ENCODE peak calls at places on chromosomes 1 and 21, in ten cellular contexts. U is NB4; V is stimulated activated CD8-positive, alpha-beta memory T cell treated with anti-CD3 and anti-CD28 coated beads, Interleukin-2, amount 100 ng/mL, for 48 hours; E is aorta; L is H4; H is astrocyte of the hippocampus; Y is NAMALWA; R is T-cell; P is amniotic stem cell; C is M059J. I is an unnamed sample.

GRCh38 chr1:206460846-206461426 is 9.3 kb upstream of the IKBKE start:
- DNase-seq in U (peak), C (no peak), Y (no peak), R (no peak), L (no peak), P (no peak), V (no peak), H (no peak), E (no peak), I (no peak)

GRCh38 chr1:159929155-159930051 is 4.1 kb upstream of the TAGLN2 start:
- DNase-seq in Y (no peak), R (no peak), P (no peak), U (no peak), H (no peak), E (no peak), V (no peak), L (no peak), C (no peak), I (no peak)

GRCh38 chr1:229952670-229953520 is 114.1 kb upstream of the GALNT2 start:
- DNase-seq in E (no peak), V (no peak), C (peak), H (peak), R (no peak), P (no peak), L (peak), Y (no peak), U (no peak), I (peak)

GRCh38 chr21:36162631-36163030 is 6.0 kb downstream of the DOP1B start:
- DNase-seq in E (no peak), Y (no peak), R (no peak), U (no peak), H (no peak), P (no peak), V (no peak), L (no peak), C (peak), I (no peak)

GRCh38 chr1:41631971-41632370 is 147.5 kb upstream of the EDN2 start:
- DNase-seq in V (no peak), H (peak), Y (no peak), P (no peak), C (peak), R (no peak), U (no peak), L (no peak), E (no peak), I (peak)

GRCh38 chr1:209652873-209653401 is 712 bp upstream of the LAMB3 start:
- DNase-seq in E (peak), H (peak), C (peak), Y (no peak), U (no peak), L (peak), V (peak), R (no peak), P (no peak), I (peak)

GRCh38 chr1:64920936-64921589 is 45.3 kb downstream of the JAK1 start:
- DNase-seq in U (no peak), R (no peak), C (no peak), V (no peak), Y (no peak), P (peak), E (no peak), H (no peak), L (no peak), I (peak)

GRCh38 chr21:32312321-32312720 is 13.7 kb downstream of the MRAP start:
- DNase-seq in E (no peak), P (no peak), L (no peak), R (no peak), U (no peak), Y (no peak), V (no peak), C (no peak), H (no peak), I (no peak)

GRCh38 chr1:40634901-40635655 is 30.4 kb downstream of the RIMS3 start:
- DNase-seq in Y (no peak), H (no peak), L (no peak), C (peak), U (no peak), E (no peak), R (no peak), P (no peak), V (no peak), I (no peak)

GRCh38 chr21:22711636-22712035 is 1713.4 kb downstream of the NCAM2 start:
- DNase-seq in E (no peak), V (no peak), C (no peak), H (no peak), R (no peak), Y (peak), U (no peak), P (no peak), L (no peak), I (no peak)

GRCh38 chr1:31027693-31028526 is 37.6 kb downstream of the PUM1 start:
- DNase-seq in E (no peak), H (no peak), P (no peak), C (no peak), L (no peak), Y (peak), R (no peak), U (peak), V (no peak), I (no peak)

GRCh38 chr1:57124768-57125446 is 159.1 kb upstream of the C8B start:
- DNase-seq in C (peak), U (no peak), R (no peak), V (no peak), H (peak), Y (no peak), L (no peak), P (no peak), E (no peak), I (peak)

GRCh38 chr1:65339866-65340483 is 30.6 kb downstream of the DNAJC6 start:
- DNase-seq in V (no peak), H (peak), P (peak), C (peak), L (no peak), E (no peak), Y (no peak), U (no peak), R (no peak), I (peak)

GRCh38 chr1:216929870-216930582 is 206.8 kb upstream of the ESRRG start:
- DNase-seq in P (no peak), L (peak), R (no peak), V (no peak), E (no peak), C (peak), U (no peak), H (peak), Y (no peak), I (no peak)

GRCh38 chr1:70210820-70211219 is 5.4 kb upstream of the LRRC40 start:
- DNase-seq in P (no peak), E (no peak), Y (no peak), U (no peak), C (peak), L (no peak), R (no peak), H (no peak), V (no peak), I (no peak)

GRCh38 chr1:21830792-21831453 is 18.9 kb downstream of the LDLRAD2 start:
- DNase-seq in Y (no peak), C (no peak), V (no peak), L (no peak), R (no peak), U (no peak), H (no peak), P (no peak), E (no peak), I (no peak)

GRCh38 chr21:44874497-44875331 is 1.2 kb upstream of the PTTG1IP start:
- DNase-seq in L (no peak), V (no peak), P (no peak), R (no peak), Y (no peak), U (peak), H (peak), C (peak), E (peak), I (no peak)

GRCh38 chr1:58732087-58732486 is 32.2 kb upstream of the MYSM1 start:
- DNase-seq in R (no peak), L (no peak), P (peak), E (no peak), U (no peak), V (no peak), H (peak), C (peak), Y (no peak), I (peak)

GRCh38 chr21:33360281-33360680 is 35.5 kb downstream of the IFNAR1 start:
- DNase-seq in Y (no peak), V (no peak), E (no peak), P (no peak), C (peak), H (no peak), L (no peak), U (no peak), R (no peak), I (peak)

GRCh38 chr1:19311931-19312781 is at the start of the genes AKR7A2 and SLC66A1:
- DNase-seq in L (peak), P (peak), H (peak), U (peak), Y (peak), R (peak), E (peak), C (peak), V (peak), I (peak)

GRCh38 chr1:220151454-220151853 is 57.5 kb downstream of the IARS2 start:
- DNase-seq in V (no peak), U (no peak), P (no peak), C (no peak), R (no peak), H (peak), Y (no peak), L (no peak), E (no peak), I (peak)

GRCh38 chr1:232327296-232327695 is 302.6 kb downstream of the SIPA1L2 start:
- DNase-seq in H (no peak), Y (no peak), P (no peak), C (no peak), V (no peak), L (no peak), U (no peak), E (no peak), R (no peak), I (no peak)

GRCh38 chr1:151166506-151166956 is 587 bp downstream of the SCNM1 start:
- DNase-seq in U (peak), P (peak), C (peak), H (no peak), Y (peak), V (no peak), E (no peak), R (no peak), L (no peak), I (peak)

GRCh38 chr1:25482211-25482610 is 51.5 kb downstream of the MACO1 start:
- DNase-seq in E (no peak), H (no peak), L (no peak), Y (no peak), R (no peak), C (no peak), V (no peak), P (no peak), U (no peak), I (no peak)

GRCh38 chr1:221263831-221264767 is 384.9 kb downstream of the HLX start:
- DNase-seq in U (peak), Y (peak), V (peak), C (peak), L (peak), P (peak), H (peak), R (peak), E (peak), I (peak)

GRCh38 chr21:26449161-26449560 is 123.9 kb downstream of the CYYR1 start:
- DNase-seq in V (no peak), E (no peak), U (no peak), R (no peak), H (no peak), Y (no peak), L (no peak), P (no peak), C (peak), I (peak)

GRCh38 chr1:236808005-236808404 is 12.9 kb downstream of the MTR start:
- DNase-seq in H (no peak), Y (no peak), U (no peak), L (no peak), E (no peak), V (no peak), R (no peak), P (no peak), C (no peak), I (no peak)

GRCh38 chr1:52360595-52360968 is 5.4 kb downstream of the CC2D1B start:
- DNase-seq in Y (no peak), L (no peak), E (no peak), U (no peak), P (no peak), H (no peak), R (no peak), V (no peak), C (no peak), I (no peak)

GRCh38 chr1:110436635-110437034 is 14.3 kb upstream of the PROK1 start:
- DNase-seq in H (peak), R (no peak), P (no peak), C (peak), L (no peak), E (no peak), U (no peak), V (no peak), Y (no peak), I (peak)

GRCh38 chr1:154967331-154967950 is 3.1 kb downstream of the SHC1 start:
- DNase-seq in E (no peak), L (no peak), Y (no peak), P (no peak), R (no peak), H (no peak), U (no peak), V (no peak), C (no peak), I (no peak)

GRCh38 chr21:45572783-45573451 is 30.7 kb upstream of the SLC19A1 start:
- DNase-seq in C (no peak), R (no peak), Y (no peak), E (no peak), H (no peak), P (no peak), V (no peak), U (no peak), L (no peak), I (no peak)

GRCh38 chr1:41003127-41003639 is 18.3 kb downstream of the SLFNL1 start:
- DNase-seq in U (no peak), L (no peak), V (no peak), E (no peak), H (no peak), R (no peak), C (no peak), Y (no peak), P (no peak), I (no peak)

GRCh38 chr1:180365039-180365438 is 135.0 kb downstream of the LHX4 start:
- DNase-seq in H (no peak), R (no peak), P (no peak), U (peak), E (no peak), C (peak), Y (peak), L (no peak), V (no peak), I (no peak)

GRCh38 chr21:33121715-33122475 is 52.0 kb downstream of the OLIG1 start:
- DNase-seq in C (peak), U (peak), L (no peak), E (no peak), V (no peak), P (no peak), Y (peak), R (no peak), H (peak), I (no peak)

GRCh38 chr1:192601145-192602048 is 25.8 kb downstream of the RGS1 start:
- DNase-seq in E (no peak), Y (no peak), U (peak), H (no peak), C (peak), V (no peak), R (no peak), L (no peak), P (no peak), I (no peak)

GRCh38 chr1:184407816-184408510 is 21.1 kb downstream of the C1orf21 start:
- DNase-seq in E (no peak), R (no peak), C (no peak), Y (no peak), L (no peak), P (no peak), V (no peak), U (no peak), H (no peak), I (no peak)